ENCODE peak calls at places on chromosomes 2 and 18, in five cellular contexts. E is heart left ventricle, Z is WERI-Rb-1, L is neuronal stem cell, C is stomach. T is an unnamed sample.

GRCh38 chr2:194822657-194823056 is 834.4 kb upstream of the SLC39A10 start:
- DNase-seq in Z (no peak), C (no peak), E (no peak), L (no peak), T (no peak)

GRCh38 chr2:36369711-36370110 is 14.1 kb downstream of the CRIM1 start:
- DNase-seq in E (no peak), Z (no peak), L (no peak), C (no peak), T (no peak)

GRCh38 chr2:161207941-161208340 is 47.7 kb downstream of the TANK start:
- DNase-seq in L (no peak), C (no peak), Z (no peak), E (no peak), T (no peak)

GRCh38 chr2:213846856-213847255 is 562.6 kb downstream of the SPAG16 start:
- DNase-seq in C (no peak), Z (no peak), L (no peak), E (no peak), T (no peak)

GRCh38 chr2:170163666-170164065 is 14.3 kb upstream of the MYO3B start:
- DNase-seq in C (no peak), L (no peak), E (no peak), Z (no peak), T (no peak)

GRCh38 chr2:217993817-217994459 is 8.9 kb downstream of the TNS1 start:
- DNase-seq in C (peak; percentile 78), L (peak; percentile 59), Z (peak; percentile 65), E (peak; percentile 76), T (peak; percentile 61)

GRCh38 chr18:43786893-43787292 is 509.6 kb upstream of the SYT4 start:
- DNase-seq in C (no peak), E (no peak), Z (no peak), L (no peak), T (no peak)

GRCh38 chr2:74100254-74101216 is 47.2 kb downstream of the BOLA3 start:
- DNase-seq in L (no peak), C (no peak), Z (no peak), E (no peak), T (peak; percentile 75)

GRCh38 chr2:146982393-146982846 is 862.4 kb upstream of the ACVR2A start:
- DNase-seq in C (peak; percentile 25), L (no peak), Z (no peak), E (no peak), T (peak; percentile 54)

GRCh38 chr2:199335502-199335901 is 122.2 kb downstream of the SATB2 start:
- DNase-seq in C (no peak), Z (no peak), L (no peak), E (no peak), T (no peak)

GRCh38 chr2:55511508-55512124 is 7.9 kb upstream of the CFAP36 start:
- DNase-seq in C (no peak), L (peak; percentile 27), E (no peak), Z (peak; percentile 46), T (no peak)

DNA sequence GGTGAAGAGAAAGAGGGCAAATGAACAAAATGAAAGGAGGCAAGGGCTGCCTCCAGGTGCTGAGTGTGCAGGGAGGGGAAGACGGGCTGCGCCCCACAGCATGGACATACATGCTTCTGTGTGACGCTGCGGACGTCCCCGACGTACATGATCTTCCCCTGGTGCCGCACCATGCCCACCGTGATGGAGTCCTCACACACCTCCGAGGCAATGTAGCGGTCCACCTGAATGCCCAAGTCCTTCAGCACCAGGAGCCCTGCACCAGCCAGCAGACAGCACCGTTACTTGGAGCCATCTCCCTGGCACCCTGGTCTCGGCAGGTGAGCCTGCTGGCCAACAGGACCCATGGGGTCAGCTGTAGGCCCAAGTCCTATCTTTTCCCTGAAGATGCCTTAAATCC is 73.1 kb upstream of the POMC start:
- DNase-seq in E (no peak), Z (no peak), C (no peak), L (no peak), T (no peak)
- H3K9me3 ChIP-seq in E (no peaks in the 10 kb centered on the region), Z (no peaks in the 10 kb centered on the region), C (no peaks in the 10 kb centered on the region), L (no peaks in the 10 kb centered on the region), T (no peaks in the 10 kb centered on the region)

GRCh38 chr2:234695981-234696380 is 199.1 kb upstream of the ARL4C start:
- DNase-seq in C (no peak), L (no peak), E (no peak), Z (no peak), T (no peak)
- H3K9me3 ChIP-seq in C (peaks cover 3% of the 10 kb centered on the region), L (peaks cover 53% of the 10 kb centered on the region), E (peaks cover 25% of the 10 kb centered on the region), Z (peaks cover 23% of the 10 kb centered on the region), T (peaks cover 3% of the 10 kb centered on the region)

GRCh38 chr2:469521-469920 is 181.6 kb upstream of the ALKAL2 start:
- DNase-seq in C (no peak), L (no peak), E (no peak), Z (no peak), T (no peak)
- H3K9me3 ChIP-seq in C (no peaks in the 10 kb centered on the region), L (peaks cover 10% of the 10 kb centered on the region), E (no peaks in the 10 kb centered on the region), Z (peaks cover 11% of the 10 kb centered on the region), T (peaks cover 6% of the 10 kb centered on the region)

DNA sequence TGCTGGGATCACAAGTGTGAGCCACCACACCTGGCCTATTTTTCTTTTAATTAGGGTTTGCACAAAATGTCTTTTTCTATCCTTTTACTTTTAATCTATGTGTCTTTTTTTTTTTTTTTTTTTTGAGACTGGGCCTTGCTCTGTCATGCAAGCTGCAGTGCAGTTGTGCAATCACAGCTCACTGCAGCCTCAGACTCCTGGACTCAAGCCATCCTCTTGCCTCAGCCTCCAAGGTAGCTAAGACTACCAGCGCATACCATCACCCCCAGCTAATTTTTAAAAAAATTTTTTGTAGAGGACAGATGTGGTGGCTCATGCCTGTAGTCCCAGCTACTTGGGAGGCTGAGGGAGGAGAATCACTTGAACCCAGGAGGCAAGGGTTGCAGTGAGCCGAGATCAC is 27.1 kb downstream of the ADCY3 start:
- DNase-seq in C (no peak), Z (no peak), L (no peak), E (no peak), T (no peak)
- H3K9me3 ChIP-seq in C (no peaks in the 10 kb centered on the region), Z (peaks cover 17% of the 10 kb centered on the region), L (peaks cover 53% of the 10 kb centered on the region), E (peaks cover 24% of the 10 kb centered on the region), T (peaks cover 5% of the 10 kb centered on the region)

DNA sequence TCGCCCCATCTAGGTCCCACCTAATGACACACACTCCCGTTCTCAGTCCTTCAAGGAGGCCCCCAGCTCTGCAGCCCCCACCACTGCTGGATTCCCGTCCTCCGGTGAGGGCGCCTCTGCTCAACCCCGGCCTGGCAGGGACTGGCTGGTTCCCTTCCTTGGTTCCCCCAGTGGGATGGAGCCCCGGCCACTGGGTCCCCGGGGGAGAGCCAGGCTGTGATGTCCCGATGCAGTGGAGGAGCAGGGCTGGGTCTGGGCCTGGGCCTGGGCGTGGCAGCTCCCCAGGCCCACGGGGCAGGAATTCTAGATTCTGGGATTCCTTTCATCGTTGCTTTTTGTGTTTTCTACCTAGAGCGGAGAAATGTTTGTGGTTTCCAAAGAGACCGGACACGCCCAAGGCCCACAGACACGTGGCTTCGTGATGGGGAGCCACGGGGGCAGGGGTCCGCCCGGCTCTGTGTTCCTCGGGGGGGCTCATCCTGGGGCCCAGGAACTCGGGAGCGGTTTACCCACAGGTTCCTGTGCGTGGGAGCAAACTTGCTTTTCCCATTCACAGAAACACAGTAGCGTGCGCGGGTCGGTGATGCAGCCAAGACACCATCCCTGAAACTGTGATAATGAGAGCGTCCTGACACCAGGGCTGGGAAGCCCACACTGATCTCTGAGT is 67.0 kb downstream of the SLC66A2 start:
- DNase-seq in E (no peak), Z (no peak), L (no peak), C (no peak), T (no peak)
- H3K9me3 ChIP-seq in E (peaks cover 18% of the 10 kb centered on the region), Z (peaks cover 28% of the 10 kb centered on the region), L (no peaks in the 10 kb centered on the region), C (no peaks in the 10 kb centered on the region), T (peaks cover 3% of the 10 kb centered on the region)

GRCh38 chr18:23277399-23277798 is 142.1 kb downstream of the CABLES1 start:
- DNase-seq in E (no peak), Z (peak; percentile 47), L (no peak), C (no peak), T (no peak)
- H3K9me3 ChIP-seq in E (peaks cover 8% of the 10 kb centered on the region), Z (peaks cover 15% of the 10 kb centered on the region), L (peaks cover 17% of the 10 kb centered on the region), C (no peaks in the 10 kb centered on the region), T (no peaks in the 10 kb centered on the region)